ENCODE peak calls at places on chromosomes 7 and 10, in six cellular contexts. Q is H1, V is GM23338, A is transverse colon, S is K562, F is HepG2. Y is an unnamed sample.

GRCh38 chr10:60334991-60335390 is 54.7 kb downstream of the ANK3 start:
- DNase-seq in Q (no peak), V (no peak), A (no peak), S (no peak), F (no peak), Y (no peak)

GRCh38 chr7:141221007-141221612 is 147.2 kb downstream of the TMEM178B start:
- DNase-seq in Q (no peak), V (peak; percentile 71), A (no peak), S (no peak), F (no peak), Y (no peak)

GRCh38 chr7:3575753-3576531 is 274.9 kb downstream of the SDK1 start:
- DNase-seq in Q (no peak), V (no peak), A (peak; percentile 71), S (no peak), F (peak; percentile 25), Y (no peak)

GRCh38 chr7:148585399-148585798 is 5.2 kb upstream of the C7orf33 start:
- DNase-seq in Q (no peak), V (no peak), A (no peak), S (peak; percentile 62), F (no peak), Y (no peak)

GRCh38 chr7:30348083-30348560 is 63.7 kb downstream of the ZNRF2 start:
- DNase-seq in Q (no peak), V (peak; percentile 40), A (no peak), S (peak; percentile 16), F (peak; percentile 30), Y (no peak)

GRCh38 chr10:69124558-69125121 is 662 bp downstream of the VPS26A start:
- DNase-seq in Q (no peak), V (peak; percentile 69), A (peak; percentile 72), S (peak; percentile 20), F (peak; percentile 54), Y (peak; percentile 52)

GRCh38 chr10:126350216-126350992 is 37.9 kb downstream of the ADAM12 start:
- DNase-seq in Q (no peak), V (no peak), A (no peak), S (no peak), F (no peak), Y (no peak)

GRCh38 chr10:124728830-124729661 is 15.1 kb downstream of the FAM53B start:
- DNase-seq in Q (no peak), V (no peak), A (peak; percentile 13), S (no peak), F (no peak), Y (no peak)

GRCh38 chr10:107865691-107866090 is 701.2 kb upstream of the SORCS1 start:
- DNase-seq in Q (no peak), V (peak; percentile 50), A (no peak), S (no peak), F (no peak), Y (no peak)

GRCh38 chr7:77935652-77936348 is 137.2 kb downstream of the PHTF2 start:
- DNase-seq in Q (no peak), V (no peak), A (no peak), S (no peak), F (no peak), Y (no peak)

GRCh38 chr7:77942431-77942830 is 143.9 kb downstream of the PHTF2 start:
- DNase-seq in Q (no peak), V (no peak), A (no peak), S (no peak), F (no peak), Y (no peak)

GRCh38 chr7:77944183-77945182 is 145.9 kb downstream of the PHTF2 start:
- DNase-seq in Q (no peak), V (no peak), A (no peak), S (peak; percentile 54), F (no peak), Y (no peak)

DNA sequence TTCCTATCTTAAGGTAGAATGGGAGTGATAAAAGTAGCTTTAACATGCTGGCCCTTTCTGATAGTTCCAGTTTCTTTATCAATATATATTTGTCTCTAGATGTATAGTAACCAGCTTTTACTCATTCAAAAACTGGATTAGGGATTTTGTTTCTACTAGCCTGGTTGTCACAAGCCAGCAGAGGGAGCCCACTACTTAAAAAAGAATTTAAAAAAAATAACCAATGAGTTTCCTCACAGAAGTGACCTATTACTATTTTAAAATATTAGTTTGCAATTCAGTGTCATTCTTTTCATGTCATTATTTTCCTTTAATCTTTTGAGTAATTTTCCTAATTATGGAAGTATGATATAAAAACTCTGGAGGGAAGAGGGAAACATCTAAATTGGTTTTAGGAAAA is 142.1 kb downstream of the PHTF2 start:
- DNase-seq in Q (no peak), V (peak; percentile 64), A (peak; percentile 16), S (peak; percentile 20), F (peak; percentile 36), Y (peak; percentile 12)
- TF ChIP-seq CTCF in Q (peak; percentile 43), V (peak; percentile 90), A (peak; percentile 53), S (peak; percentile 90), F (peak; percentile 44), Y (no peak)

DNA sequence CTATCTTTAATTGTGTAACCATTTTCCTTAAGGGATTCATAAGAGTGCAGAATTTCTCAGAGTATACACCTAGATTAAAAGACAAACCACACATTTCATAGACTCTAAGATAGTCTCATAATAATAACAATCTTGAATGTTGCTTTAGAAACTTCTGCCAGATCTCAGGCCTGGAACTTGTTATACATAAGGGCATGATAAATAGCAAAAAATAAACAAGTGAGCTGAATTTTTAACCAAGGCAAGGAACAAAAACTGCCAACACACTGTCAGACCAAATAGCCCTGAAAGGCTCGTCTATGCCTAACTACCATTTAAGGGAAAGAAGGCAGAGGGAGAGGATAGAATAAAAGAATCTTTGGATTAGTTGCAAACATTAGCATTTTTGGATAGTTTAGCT is 65.8 kb upstream of the SEMA3C start:
- DNase-seq in Q (no peak), V (no peak), A (no peak), S (no peak), F (no peak), Y (no peak)
- TF ChIP-seq POLR2AphosphoS5 in Q (no peak), V (no peak), A (no peak), S (no peak), F (no peak), Y (no peak)

GRCh38 chr10:3933733-3934132 is 148.7 kb upstream of the KLF6 start:
- DNase-seq in Q (no peak), V (no peak), A (no peak), S (no peak), F (no peak), Y (no peak)
- TF ChIP-seq CTCF in Q (no peak), V (no peak), A (no peak), S (no peak), F (no peak), Y (no peak)

DNA sequence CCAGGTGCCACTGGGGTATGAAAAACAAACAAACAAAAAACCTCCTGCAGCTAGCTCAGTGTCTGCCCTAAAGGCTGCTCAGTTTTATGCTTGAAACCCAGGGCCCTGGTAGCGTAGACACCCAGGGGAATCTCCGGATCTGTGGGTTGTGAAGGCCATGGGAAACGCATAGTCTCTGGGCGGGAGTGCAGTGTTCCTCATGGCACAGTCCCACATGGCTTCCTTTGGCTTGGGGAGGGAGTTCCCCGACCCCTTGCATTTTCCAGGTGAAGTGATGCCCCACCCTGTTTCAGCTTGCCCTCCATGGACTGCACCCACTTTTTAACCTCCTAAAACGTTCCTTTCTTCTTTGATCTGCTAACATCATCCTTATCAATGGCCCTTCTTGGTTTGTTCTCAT is 56.0 kb downstream of the AHR start:
- DNase-seq in Q (no peak), V (no peak), A (no peak), S (no peak), F (no peak), Y (no peak)
- TF ChIP-seq POLR2AphosphoS5 in Q (no peak), V (no peak), A (no peak), S (no peak), F (no peak), Y (no peak)

DNA sequence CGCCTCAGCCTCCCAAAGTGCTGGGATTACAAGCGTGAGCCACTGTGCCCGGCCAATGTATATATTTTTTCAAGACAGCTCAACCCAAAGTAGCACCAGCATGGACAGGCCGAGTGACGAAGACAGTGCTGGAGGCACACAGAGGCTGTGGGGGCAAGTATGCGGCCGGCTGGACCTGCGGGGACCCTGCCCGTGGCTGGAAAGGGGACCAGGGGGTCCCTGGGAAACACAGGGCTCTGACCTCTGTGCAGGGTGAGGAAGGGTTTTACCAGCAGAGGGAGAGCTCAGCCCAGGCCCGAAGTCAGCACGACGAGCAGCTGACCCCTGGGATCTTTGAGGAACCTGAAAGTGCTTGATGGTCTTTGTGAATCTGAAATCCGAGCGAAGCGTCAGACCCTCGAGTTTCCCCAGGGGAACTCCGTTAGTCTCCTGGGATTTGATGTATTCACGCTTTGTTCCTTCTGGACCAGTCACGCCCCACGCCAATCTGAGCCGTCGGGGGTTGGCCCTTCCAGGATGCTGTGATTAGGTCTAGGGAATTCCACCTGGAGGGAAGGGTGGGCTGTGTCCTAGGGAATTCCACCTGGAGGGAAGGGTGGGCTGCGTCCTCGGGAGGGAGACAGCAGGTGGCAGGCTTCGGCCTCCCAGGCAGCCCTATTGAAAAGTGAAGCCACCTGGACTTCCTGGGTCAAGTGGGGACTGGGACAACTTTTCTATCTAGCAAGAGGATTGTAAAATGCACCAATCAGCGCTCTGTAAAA is 10.9 kb upstream of the ZFAND2A start:
- DNase-seq in Q (no peak), V (peak; percentile 23), A (no peak), S (no peak), F (peak; percentile 28), Y (no peak)
- TF ChIP-seq CTCF in Q (no peak), V (no peak), A (no peak), S (no peak), F (no peak), Y (no peak)